ENCODE peak calls at places on chromosomes 13 and 19, in four cellular contexts. One of them, this sample, is unnamed.

GRCh38 chr13:99322297-99323103 is 15.3 kb upstream of the GPR183 start:
- DNase-seq in neuronal stem cell: no peak
- DNase-seq in IMR-90: peak; percentile 89
- DNase-seq in mesenchymal stem cell: peak; percentile 84
- DNase-seq in this sample: no peak

GRCh38 chr19:7961930-7962626 is 18.6 kb upstream of the TIMM44 start:
- DNase-seq in neuronal stem cell: no peak
- DNase-seq in IMR-90: no peak
- DNase-seq in mesenchymal stem cell: no peak
- DNase-seq in this sample: no peak

GRCh38 chr13:41229356-41229755 is 34.0 kb downstream of the MTRF1 start:
- DNase-seq in neuronal stem cell: no peak
- DNase-seq in IMR-90: no peak
- DNase-seq in mesenchymal stem cell: no peak
- DNase-seq in this sample: no peak

GRCh38 chr13:73985789-73986188 is 148.4 kb downstream of the KLF12 start:
- DNase-seq in neuronal stem cell: no peak
- DNase-seq in IMR-90: no peak
- DNase-seq in mesenchymal stem cell: no peak
- DNase-seq in this sample: no peak

GRCh38 chr19:5352229-5352763 is 11.7 kb upstream of the PTPRS start:
- DNase-seq in neuronal stem cell: no peak
- DNase-seq in IMR-90: peak; percentile 15
- DNase-seq in mesenchymal stem cell: peak; percentile 40
- DNase-seq in this sample: no peak

GRCh38 chr13:43872181-43872580 is 7.4 kb downstream of the CCDC122 start:
- DNase-seq in neuronal stem cell: no peak
- DNase-seq in IMR-90: peak; percentile 56
- DNase-seq in mesenchymal stem cell: peak; percentile 64
- DNase-seq in this sample: no peak

GRCh38 chr13:77836423-77836822 is 82.2 kb downstream of the EDNRB start:
- DNase-seq in neuronal stem cell: no peak
- DNase-seq in IMR-90: peak; percentile 44
- DNase-seq in mesenchymal stem cell: peak; percentile 78
- DNase-seq in this sample: no peak

GRCh38 chr19:19146000-19146608 is 7.8 kb upstream of the TMEM161A start:
- DNase-seq in neuronal stem cell: peak; percentile 76
- DNase-seq in IMR-90: peak; percentile 44
- DNase-seq in mesenchymal stem cell: peak; percentile 56
- DNase-seq in this sample: peak; percentile 89

GRCh38 chr13:95404141-95404882 is 103.1 kb upstream of the ABCC4 start:
- DNase-seq in neuronal stem cell: peak; percentile 89
- DNase-seq in IMR-90: peak; percentile 73
- DNase-seq in mesenchymal stem cell: peak; percentile 85
- DNase-seq in this sample: peak; percentile 90

GRCh38 chr13:70255406-70255991 is 147.2 kb upstream of the KLHL1 start:
- DNase-seq in neuronal stem cell: no peak
- DNase-seq in IMR-90: no peak
- DNase-seq in mesenchymal stem cell: no peak
- DNase-seq in this sample: no peak

GRCh38 chr19:39157275-39157996 is 31.9 kb downstream of the PAK4 start:
- DNase-seq in neuronal stem cell: no peak
- DNase-seq in IMR-90: peak; percentile 28
- DNase-seq in mesenchymal stem cell: peak; percentile 42
- DNase-seq in this sample: no peak
- H3K4me1 ChIP-seq in neuronal stem cell: no peaks in the 10 kb centered on the region
- H3K4me1 ChIP-seq in IMR-90: peaks cover 26% of the 10 kb centered on the region
- H3K4me1 ChIP-seq in mesenchymal stem cell: peaks cover 38% of the 10 kb centered on the region
- H3K4me1 ChIP-seq in this sample: peaks cover 5% of the 10 kb centered on the region

DNA sequence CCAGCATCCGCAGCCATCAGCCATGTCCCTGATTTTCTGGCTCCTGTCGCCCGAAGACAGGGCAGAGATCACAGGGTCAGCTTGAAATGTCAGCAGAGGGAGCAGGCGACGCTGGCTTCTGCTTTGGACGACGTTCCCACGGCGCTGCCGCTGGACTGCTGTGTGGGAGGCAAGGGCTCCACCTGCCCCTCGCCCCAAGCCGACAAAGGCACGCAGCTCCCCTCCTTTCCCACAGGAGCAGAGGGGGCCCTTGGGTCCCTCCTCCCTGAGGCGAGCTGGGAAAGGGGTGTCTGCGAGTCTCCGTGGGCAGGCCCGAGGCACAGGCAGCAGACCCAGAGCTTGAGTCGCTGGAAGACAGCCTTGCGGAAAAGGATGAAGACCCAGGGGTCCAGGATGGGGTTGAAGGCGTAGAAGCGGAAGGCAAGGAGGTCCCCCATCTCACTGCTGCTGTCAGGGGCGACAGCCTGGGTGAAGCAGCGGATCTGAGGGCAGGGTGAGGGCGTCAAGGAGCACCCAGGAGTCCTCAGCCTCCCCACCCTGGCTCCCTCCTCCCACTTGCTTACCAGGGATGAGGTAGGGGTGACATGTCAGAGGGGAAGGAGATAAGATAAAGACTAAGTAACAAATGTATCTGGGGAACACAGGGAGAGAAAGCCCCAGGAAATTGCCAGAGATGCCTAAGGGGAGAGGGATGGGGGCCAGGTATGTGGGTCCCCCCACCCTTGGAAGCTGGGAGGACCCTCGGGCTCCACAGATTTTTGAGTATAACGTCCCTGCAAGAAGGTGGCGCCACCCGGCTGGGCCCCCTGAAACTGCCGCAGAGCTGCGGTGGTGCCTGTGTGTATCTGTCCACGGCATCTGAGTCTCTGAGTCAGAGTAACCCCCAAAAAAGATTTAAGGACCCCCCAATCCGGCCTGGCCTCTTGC is 3.4 kb downstream of the PTGIR start:
- DNase-seq in neuronal stem cell: no peak
- DNase-seq in IMR-90: peak; percentile 11
- DNase-seq in mesenchymal stem cell: no peak
- DNase-seq in this sample: no peak
- H4K91ac ChIP-seq in neuronal stem cell: no peak overlapping the region
- H4K91ac ChIP-seq in IMR-90: peak overlapping the region; percentile 38
- H4K91ac ChIP-seq in mesenchymal stem cell: peak overlapping the region; percentile 97
- H4K91ac ChIP-seq in this sample: no peak overlapping the region

GRCh38 chr19:53103141-53103902 is at the start of gene ZNF160:
- DNase-seq in neuronal stem cell: peak; percentile 95
- DNase-seq in IMR-90: peak; percentile 94
- DNase-seq in mesenchymal stem cell: peak; percentile 97
- DNase-seq in this sample: peak; percentile 98
- H2BK15ac ChIP-seq in neuronal stem cell: no peak within 1 kb of the TSS
- H2BK15ac ChIP-seq in IMR-90: peak within 1 kb of the TSS; percentile 86
- H2BK15ac ChIP-seq in mesenchymal stem cell: peak within 1 kb of the TSS; percentile 52
- H2BK15ac ChIP-seq in this sample: no peak within 1 kb of the TSS

DNA sequence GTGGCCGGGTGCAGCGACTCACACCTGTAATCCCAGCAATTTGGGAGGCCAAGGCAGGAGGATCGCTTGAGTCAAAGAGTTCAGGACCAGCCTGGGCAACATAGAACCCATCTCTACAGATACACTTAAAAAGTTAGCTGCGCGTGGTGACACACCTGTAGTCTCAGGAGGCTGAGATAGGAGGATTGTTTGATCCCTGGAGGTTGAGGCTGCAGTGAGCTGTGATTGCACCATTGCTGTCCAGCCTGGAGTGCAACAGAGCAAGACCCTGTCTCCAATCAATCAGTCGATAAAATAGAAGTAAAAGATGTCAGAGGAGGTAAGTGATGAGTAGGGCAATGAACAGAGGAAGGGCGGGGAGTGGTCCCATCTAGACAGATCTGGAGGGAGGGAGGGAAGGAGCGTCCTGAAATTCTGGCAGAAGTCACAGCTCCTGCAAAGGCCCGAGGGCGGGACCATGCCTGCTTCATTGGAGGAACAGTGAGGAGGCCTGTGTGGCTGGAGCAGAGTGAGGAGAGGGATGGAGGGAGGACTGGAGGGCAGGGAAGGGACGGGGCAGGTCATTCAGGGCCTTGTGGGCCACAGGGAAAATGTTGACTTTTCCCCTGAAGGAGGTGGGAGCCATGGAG is 9.7 kb downstream of the SMIM24 start:
- DNase-seq in neuronal stem cell: no peak
- DNase-seq in IMR-90: no peak
- DNase-seq in mesenchymal stem cell: no peak
- DNase-seq in this sample: no peak
- H3K4me1 ChIP-seq in neuronal stem cell: no peaks in the 10 kb centered on the region
- H3K4me1 ChIP-seq in IMR-90: no peaks in the 10 kb centered on the region
- H3K4me1 ChIP-seq in mesenchymal stem cell: peaks cover 1% of the 10 kb centered on the region
- H3K4me1 ChIP-seq in this sample: no peaks in the 10 kb centered on the region

GRCh38 chr13:111095031-111095840 is 19.9 kb upstream of the ARHGEF7 start:
- DNase-seq in neuronal stem cell: no peak
- DNase-seq in IMR-90: no peak
- DNase-seq in mesenchymal stem cell: no peak
- DNase-seq in this sample: no peak
- H4K91ac ChIP-seq in neuronal stem cell: no peak overlapping the region
- H4K91ac ChIP-seq in IMR-90: no peak overlapping the region
- H4K91ac ChIP-seq in mesenchymal stem cell: no peak overlapping the region
- H4K91ac ChIP-seq in this sample: no peak overlapping the region

GRCh38 chr13:112905990-112906641 is 62.9 kb upstream of the MCF2L start:
- DNase-seq in neuronal stem cell: peak; percentile 41
- DNase-seq in IMR-90: no peak
- DNase-seq in mesenchymal stem cell: no peak
- DNase-seq in this sample: peak; percentile 93
- H2BK15ac ChIP-seq in neuronal stem cell: no peak overlapping the region
- H2BK15ac ChIP-seq in IMR-90: no peak overlapping the region
- H2BK15ac ChIP-seq in mesenchymal stem cell: no peak overlapping the region
- H2BK15ac ChIP-seq in this sample: no peak overlapping the region

GRCh38 chr19:35155981-35156672 is 1.6 kb downstream of the FXYD5 start:
- DNase-seq in neuronal stem cell: no peak
- DNase-seq in IMR-90: no peak
- DNase-seq in mesenchymal stem cell: no peak
- DNase-seq in this sample: no peak
- H3K4me1 ChIP-seq in neuronal stem cell: peaks cover 2% of the 10 kb centered on the region
- H3K4me1 ChIP-seq in IMR-90: peaks cover 9% of the 10 kb centered on the region
- H3K4me1 ChIP-seq in mesenchymal stem cell: peaks cover 24% of the 10 kb centered on the region
- H3K4me1 ChIP-seq in this sample: peaks cover 2% of the 10 kb centered on the region

GRCh38 chr13:113023217-113023597 is 54.2 kb downstream of the MCF2L start:
- DNase-seq in neuronal stem cell: no peak
- DNase-seq in IMR-90: no peak
- DNase-seq in mesenchymal stem cell: peak; percentile 5
- DNase-seq in this sample: no peak
- H4K91ac ChIP-seq in neuronal stem cell: peak overlapping the region; percentile 99
- H4K91ac ChIP-seq in IMR-90: no peak overlapping the region
- H4K91ac ChIP-seq in mesenchymal stem cell: no peak overlapping the region
- H4K91ac ChIP-seq in this sample: no peak overlapping the region

This sample was measured in H9.